ENCODE peak calls at places on chromosome 22, in seven cellular contexts. J is CD8-positive, alpha-beta T cell; F is heart left ventricle; H is psoas muscle; G is effector memory CD4-positive, alpha-beta T cell; B is aorta; X is SK-N-SH. C is an unnamed sample.

GRCh38 chr22:20653012-20653794 is 120.7 kb upstream of the SERPIND1 start:
- DNase-seq in B (no peak), X (no peak), J (no peak), H (no peak), G (no peak), F (no peak), C (no peak)

GRCh38 chr22:42643632-42644421 is 3.4 kb upstream of the ATP5MGL start:
- DNase-seq in B (no peak), G (no peak), X (no peak), J (no peak), H (no peak), F (no peak), C (no peak)

GRCh38 chr22:17380711-17381087 is 11.4 kb downstream of the CECR2 start:
- DNase-seq in H (no peak), X (no peak), G (no peak), B (no peak), F (no peak), J (no peak), C (no peak)

GRCh38 chr22:20418211-20418788 is 19.3 kb downstream of the SCARF2 start:
- DNase-seq in F (peak), H (peak), J (peak), B (peak), G (peak), X (peak), C (peak)

GRCh38 chr22:46655861-46656608 is 35.8 kb downstream of the GRAMD4 start:
- DNase-seq in F (no peak), J (no peak), X (no peak), H (no peak), G (no peak), B (no peak), C (no peak)

GRCh38 chr22:50247748-50248147 is 2.9 kb upstream of the TUBGCP6 start:
- DNase-seq in X (peak), F (no peak), J (peak), G (peak), H (peak), B (no peak), C (no peak)

GRCh38 chr22:47163876-47164513 is 401.5 kb downstream of the TBC1D22A start:
- DNase-seq in J (no peak), H (peak), G (no peak), X (no peak), B (peak), F (peak), C (no peak)

GRCh38 chr22:36659762-36660509 is 43.6 kb downstream of the CACNG2 start:
- DNase-seq in J (no peak), F (peak), G (no peak), H (peak), X (peak), B (peak), C (peak)

GRCh38 chr22:37275134-37275533 is 7.2 kb upstream of the CYTH4 start:
- DNase-seq in H (no peak), G (no peak), F (peak), J (no peak), B (peak), X (no peak), C (no peak)

GRCh38 chr22:38176170-38176741 is 5.4 kb downstream of the PLA2G6 start:
- DNase-seq in G (no peak), B (peak), X (no peak), H (peak), F (peak), J (peak), C (no peak)

GRCh38 chr22:35966314-35967045 is 62.1 kb downstream of the RBFOX2 start:
- DNase-seq in J (no peak), G (no peak), F (no peak), H (no peak), B (no peak), X (no peak), C (no peak)

GRCh38 chr22:24429411-24430365 is 2.3 kb downstream of the ADORA2A start:
- DNase-seq in B (no peak), J (no peak), H (peak), F (peak), G (peak), X (peak), C (no peak)

GRCh38 chr22:50183141-50183971 is 2.4 kb upstream of the TRABD start:
- DNase-seq in J (no peak), H (peak), F (peak), B (peak), G (no peak), X (no peak), C (no peak)

GRCh38 chr22:37561209-37562048 is 1.1 kb downstream of the CDC42EP1 start:
- DNase-seq in X (peak), J (peak), H (peak), G (peak), F (peak), B (peak), C (peak)

GRCh38 chr22:30694638-30695350 is at the start of gene OSBP2:
- DNase-seq in F (peak), B (peak), X (peak), J (no peak), H (peak), G (no peak), C (peak)

DNA sequence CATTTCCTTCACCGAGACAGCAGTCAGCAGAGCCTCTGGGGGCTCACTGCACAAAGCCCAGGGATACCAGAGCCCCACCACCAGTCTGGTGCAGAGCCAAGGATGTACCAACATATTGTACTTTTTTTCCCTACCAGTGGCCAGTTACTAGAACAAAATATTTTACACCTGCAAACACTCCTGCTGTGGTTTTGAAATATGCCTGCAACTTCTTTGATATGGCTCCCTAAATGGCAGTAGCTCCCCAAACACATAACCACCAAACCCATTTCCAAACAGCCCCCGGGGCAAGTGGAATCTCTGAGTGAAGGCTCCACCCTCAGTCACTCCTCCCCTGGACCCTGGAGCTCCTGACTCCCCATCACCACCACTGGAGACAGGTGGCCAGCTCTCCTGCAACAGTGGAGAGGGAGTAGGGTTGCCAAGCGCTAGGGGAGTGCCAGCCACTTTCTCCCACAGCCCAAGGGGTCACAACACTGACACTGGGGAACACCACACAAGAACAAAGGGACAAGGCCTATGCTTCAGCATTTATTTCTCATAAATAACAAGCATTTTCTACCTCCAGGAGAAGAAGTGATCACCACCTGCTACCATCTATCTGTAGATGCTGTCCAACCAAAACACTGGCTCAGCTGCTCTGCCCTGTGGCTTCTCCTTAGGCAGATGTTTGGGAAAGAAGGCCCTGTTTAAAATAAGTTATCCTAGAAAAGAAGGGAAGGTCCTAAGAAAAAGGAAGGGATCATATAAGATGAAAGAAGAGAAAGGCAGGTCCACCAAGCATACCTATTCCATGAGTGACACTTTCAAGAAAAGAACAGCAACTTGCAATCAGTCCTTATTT is 15.1 kb downstream of the DGCR2 start:
- DNase-seq in B (no peak), F (no peak), J (no peak), H (no peak), X (no peak), G (no peak), C (no peak)
- H3K27ac ChIP-seq in B (no peak), F (no peak), J (peak), H (peak), X (no peak), G (no peak), C (no peak)

DNA sequence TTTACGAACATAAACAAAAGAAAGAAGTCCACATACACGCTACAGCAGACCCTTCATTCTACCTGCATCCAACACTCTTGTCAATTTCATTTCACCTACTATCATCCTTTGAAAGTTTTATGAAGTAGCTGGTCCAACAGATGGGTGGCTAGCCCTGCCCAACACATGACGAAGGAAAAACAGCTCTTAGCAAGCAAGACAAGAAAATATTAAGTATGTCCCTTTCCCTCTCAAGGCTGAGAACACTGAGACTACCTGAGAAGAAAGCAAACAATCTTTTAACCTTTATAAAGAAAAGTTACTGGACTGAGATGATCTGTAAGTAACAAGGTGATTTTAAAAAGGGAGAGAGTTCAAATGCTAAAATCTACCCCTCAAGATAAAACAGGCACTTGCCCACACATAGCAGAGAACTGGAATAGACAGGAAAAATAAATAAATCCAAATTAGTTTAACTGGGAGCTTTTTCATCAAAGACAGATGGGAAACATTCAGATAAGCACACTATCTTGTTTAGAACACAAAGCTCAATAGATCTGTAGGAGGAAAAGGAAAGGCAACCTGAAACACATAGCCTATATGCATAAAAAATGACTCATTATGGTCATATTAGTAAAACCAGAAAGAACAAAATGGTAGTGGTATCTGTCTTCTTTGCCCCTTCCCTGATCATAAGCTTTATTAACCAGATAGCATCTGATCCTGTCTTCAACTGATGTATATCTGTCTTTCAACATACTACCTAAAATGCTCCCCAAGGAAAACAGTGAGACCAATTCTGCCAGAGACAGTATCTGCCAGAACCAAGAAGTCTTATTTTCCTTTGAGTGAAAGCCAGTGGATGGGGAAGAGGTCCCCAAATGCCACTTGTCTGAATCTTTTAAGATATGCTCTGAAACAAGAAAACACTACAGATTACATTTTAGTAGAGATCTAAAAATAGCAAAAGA is 104.3 kb downstream of the MRTFA start:
- DNase-seq in G (no peak), J (no peak), F (no peak), B (no peak), X (peak), H (no peak), C (no peak)
- H3K27ac ChIP-seq in G (peak), J (peak), F (peak), B (no peak), X (peak), H (no peak), C (peak)

DNA sequence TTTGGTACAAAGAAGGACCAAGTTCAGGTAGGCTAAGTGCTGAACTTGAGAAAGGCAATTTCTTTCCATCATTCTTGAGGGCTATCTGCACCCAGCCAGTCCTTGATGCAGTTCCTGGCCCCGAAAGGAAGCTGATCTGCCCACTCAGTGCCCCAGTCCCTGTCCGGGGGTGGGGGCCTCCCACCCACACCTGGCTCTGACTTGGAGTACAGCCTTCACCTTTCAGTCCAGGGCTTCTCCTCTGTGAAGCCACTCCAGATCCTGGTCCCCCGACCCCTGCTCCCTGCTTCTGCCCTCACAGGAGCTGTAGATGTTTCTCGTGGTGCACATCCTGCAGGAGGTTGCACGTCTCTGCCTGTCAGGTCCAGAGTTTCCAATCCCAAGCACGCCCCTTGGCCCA is 75.2 kb downstream of the BCR start:
- DNase-seq in X (no peak), J (no peak), G (no peak), H (no peak), F (no peak), B (no peak), C (no peak)
- H3K27ac ChIP-seq in X (no peak), J (no peak), G (no peak), H (no peak), F (no peak), B (peak), C (no peak)

GRCh38 chr22:27413702-27414101 is 387.9 kb downstream of the MN1 start:
- DNase-seq in B (no peak), H (no peak), J (no peak), F (no peak), G (no peak), X (no peak), C (no peak)

GRCh38 chr22:27409299-27409698 is 392.3 kb downstream of the MN1 start:
- DNase-seq in F (no peak), J (no peak), G (no peak), X (no peak), B (no peak), H (no peak), C (no peak)

GRCh38 chr22:27408068-27408467 is 393.5 kb downstream of the MN1 start:
- DNase-seq in G (no peak), H (no peak), B (no peak), X (no peak), J (no peak), F (no peak), C (no peak)

GRCh38 chr22:27416553-27417427 is 384.8 kb downstream of the MN1 start:
- DNase-seq in F (no peak), H (no peak), B (peak), G (no peak), J (no peak), X (peak), C (no peak)

DNA sequence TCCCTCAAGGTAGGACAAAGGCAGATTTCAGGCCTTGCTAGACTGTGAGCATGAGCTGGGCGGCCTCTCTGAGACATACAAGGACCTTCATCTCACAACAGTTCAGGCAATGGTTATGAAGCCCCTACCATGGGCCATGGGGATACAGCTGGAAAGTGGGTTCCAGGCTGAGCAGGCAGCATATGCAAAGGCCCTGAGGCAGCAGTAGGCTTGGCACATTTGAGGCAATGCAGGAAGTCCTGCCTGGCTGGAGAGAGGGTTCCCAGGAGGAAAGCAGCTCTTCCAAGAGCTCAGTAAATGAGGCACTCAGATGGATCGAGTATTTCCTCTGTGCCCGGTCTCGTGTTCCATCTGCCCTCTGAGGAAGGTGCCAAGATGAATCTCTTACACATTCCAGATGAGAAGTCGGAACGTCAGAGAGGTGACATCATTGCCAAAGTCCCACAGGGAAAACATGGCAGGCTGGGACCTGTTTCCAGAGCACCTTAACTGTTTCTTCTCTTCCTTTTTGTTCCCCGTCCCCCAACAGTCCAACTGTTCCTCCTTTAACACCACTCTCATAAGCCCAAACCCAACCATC is 388.6 kb downstream of the MN1 start:
- DNase-seq in J (no peak), G (no peak), B (no peak), F (no peak), H (no peak), X (no peak), C (no peak)
- H3K27ac ChIP-seq in J (no peak), G (no peak), B (no peak), F (no peak), H (no peak), X (no peak), C (no peak)

DNA sequence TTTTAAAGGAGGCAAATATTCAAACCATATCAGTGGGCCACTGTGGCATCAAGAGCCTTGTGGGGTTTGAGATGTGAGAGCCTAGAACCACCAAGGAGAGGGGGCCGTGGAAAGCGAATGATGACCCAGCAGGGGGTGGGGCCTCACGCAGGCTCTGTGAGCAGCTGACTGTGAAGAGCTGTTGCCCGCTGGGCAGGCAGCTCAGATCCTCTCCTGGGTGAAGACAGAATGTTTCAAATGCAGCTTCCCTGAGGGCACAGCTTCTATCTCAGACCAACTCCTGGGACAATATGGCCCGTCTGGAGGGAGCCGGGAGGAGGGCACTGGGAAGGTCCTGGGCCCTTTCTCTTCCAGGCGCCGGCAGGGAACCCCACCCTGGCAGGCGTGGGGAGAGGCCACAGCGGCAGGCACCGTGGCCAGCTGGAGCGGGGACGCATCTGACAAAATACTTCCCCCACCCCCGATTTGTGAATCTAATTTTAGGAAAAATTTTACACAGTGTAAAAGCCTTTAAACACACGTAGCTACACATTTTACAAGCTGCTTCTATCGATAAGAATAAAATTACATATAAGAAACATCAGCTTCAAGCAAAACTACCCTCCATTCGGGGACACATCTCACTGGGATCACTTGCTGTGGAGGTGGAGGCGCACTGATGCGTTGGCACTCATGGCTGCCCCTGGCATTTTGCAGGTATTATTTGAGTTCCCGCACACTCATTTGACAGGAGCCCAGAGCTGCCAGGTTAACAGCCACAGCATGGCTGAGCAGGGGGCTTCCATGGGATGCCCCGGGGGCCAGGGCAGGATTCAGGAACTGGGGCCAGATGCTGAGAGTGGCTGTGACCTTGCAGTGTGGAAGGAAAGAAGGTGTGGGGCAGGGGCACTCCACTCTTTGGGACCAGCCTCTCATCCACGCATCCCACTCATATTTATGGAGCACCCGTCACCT is 40.3 kb downstream of the PARVG start:
- DNase-seq in G (no peak), H (no peak), J (no peak), B (no peak), X (no peak), F (peak), C (no peak)
- H3K27ac ChIP-seq in G (no peak), H (no peak), J (no peak), B (no peak), X (no peak), F (no peak), C (no peak)